ENCODE peak calls at places on chromosomes 1 and 21, in four cellular contexts. One of them, this sample, is unnamed.

GRCh38 chr1:98221926-98222325 is 301.1 kb upstream of the DPYD start:
- DNase-seq in AG04449: no peak
- DNase-seq in astrocyte of the spinal cord: no peak
- DNase-seq in upper lobe of right lung: no peak
- DNase-seq in this sample: no peak

GRCh38 chr1:94796269-94796668 is 23.9 kb upstream of the SLC44A3 start:
- DNase-seq in AG04449: no peak
- DNase-seq in astrocyte of the spinal cord: no peak
- DNase-seq in upper lobe of right lung: no peak
- DNase-seq in this sample: no peak

GRCh38 chr1:9374748-9375345 is 82.2 kb downstream of the SPSB1 start:
- DNase-seq in AG04449: no peak
- DNase-seq in astrocyte of the spinal cord: no peak
- DNase-seq in upper lobe of right lung: no peak
- DNase-seq in this sample: no peak

GRCh38 chr21:46110499-46111192 is 12.7 kb downstream of the COL6A2 start:
- DNase-seq in AG04449: no peak
- DNase-seq in astrocyte of the spinal cord: no peak
- DNase-seq in upper lobe of right lung: peak; percentile 79
- DNase-seq in this sample: no peak

GRCh38 chr1:36328713-36329112 is 5.3 kb upstream of the EVA1B start:
- DNase-seq in AG04449: no peak
- DNase-seq in astrocyte of the spinal cord: no peak
- DNase-seq in upper lobe of right lung: no peak
- DNase-seq in this sample: no peak

GRCh38 chr1:87399264-87399663 is 70.6 kb downstream of the LMO4 start:
- DNase-seq in AG04449: no peak
- DNase-seq in astrocyte of the spinal cord: no peak
- DNase-seq in upper lobe of right lung: no peak
- DNase-seq in this sample: peak; percentile 1

GRCh38 chr1:247417786-247418185 is 1.8 kb downstream of the NLRP3 start:
- DNase-seq in AG04449: no peak
- DNase-seq in astrocyte of the spinal cord: no peak
- DNase-seq in upper lobe of right lung: no peak
- DNase-seq in this sample: no peak

GRCh38 chr1:935751-936231 is 12.1 kb downstream of the SAMD11 start:
- DNase-seq in AG04449: no peak
- DNase-seq in astrocyte of the spinal cord: no peak
- DNase-seq in upper lobe of right lung: no peak
- DNase-seq in this sample: no peak

GRCh38 chr1:159302036-159302435 is at the start of gene FCER1A:
- DNase-seq in AG04449: no peak
- DNase-seq in astrocyte of the spinal cord: no peak
- DNase-seq in upper lobe of right lung: no peak
- DNase-seq in this sample: no peak

GRCh38 chr21:29077651-29078090 is 4.2 kb upstream of the CCT8 start:
- DNase-seq in AG04449: no peak
- DNase-seq in astrocyte of the spinal cord: peak; percentile 47
- DNase-seq in upper lobe of right lung: no peak
- DNase-seq in this sample: no peak

GRCh38 chr1:100458925-100459814 is 78.8 kb upstream of the GPR88 start:
- DNase-seq in AG04449: peak; percentile 26
- DNase-seq in astrocyte of the spinal cord: peak; percentile 85
- DNase-seq in upper lobe of right lung: peak; percentile 75
- DNase-seq in this sample: peak; percentile 23

GRCh38 chr1:175784826-175785225 is 41.4 kb upstream of the TNR start:
- DNase-seq in AG04449: no peak
- DNase-seq in astrocyte of the spinal cord: no peak
- DNase-seq in upper lobe of right lung: no peak
- DNase-seq in this sample: no peak

GRCh38 chr1:231844986-231845502 is 218.5 kb downstream of the DISC1 start:
- DNase-seq in AG04449: no peak
- DNase-seq in astrocyte of the spinal cord: peak; percentile 29
- DNase-seq in upper lobe of right lung: no peak
- DNase-seq in this sample: peak; percentile 49

GRCh38 chr1:245041058-245041698 is 113.6 kb upstream of the KIF26B start:
- DNase-seq in AG04449: no peak
- DNase-seq in astrocyte of the spinal cord: no peak
- DNase-seq in upper lobe of right lung: no peak
- DNase-seq in this sample: no peak

GRCh38 chr1:235929216-235929615 is 62.5 kb upstream of the LYST start:
- DNase-seq in AG04449: no peak
- DNase-seq in astrocyte of the spinal cord: no peak
- DNase-seq in upper lobe of right lung: no peak
- DNase-seq in this sample: no peak

GRCh38 chr1:234863596-234863995 is 253.6 kb upstream of the IRF2BP2 start:
- DNase-seq in AG04449: no peak
- DNase-seq in astrocyte of the spinal cord: peak; percentile 73
- DNase-seq in upper lobe of right lung: no peak
- DNase-seq in this sample: no peak

GRCh38 chr1:154501423-154502065 is 475 bp upstream of the TDRD10 start:
- DNase-seq in AG04449: no peak
- DNase-seq in astrocyte of the spinal cord: no peak
- DNase-seq in upper lobe of right lung: peak; percentile 90
- DNase-seq in this sample: no peak

GRCh38 chr21:40120944-40121575 is 253.8 kb downstream of the PCP4 start:
- DNase-seq in AG04449: no peak
- DNase-seq in astrocyte of the spinal cord: peak; percentile 33
- DNase-seq in upper lobe of right lung: no peak
- DNase-seq in this sample: no peak

GRCh38 chr21:42518216-42518615 is 4.6 kb downstream of the SLC37A1 start:
- DNase-seq in AG04449: no peak
- DNase-seq in astrocyte of the spinal cord: peak; percentile 91
- DNase-seq in upper lobe of right lung: no peak
- DNase-seq in this sample: peak; percentile 47

GRCh38 chr1:200034262-200034557 is 6.7 kb downstream of the NR5A2 start:
- DNase-seq in AG04449: no peak
- DNase-seq in astrocyte of the spinal cord: no peak
- DNase-seq in upper lobe of right lung: no peak
- DNase-seq in this sample: no peak

GRCh38 chr1:245707941-245708340 is 553.2 kb downstream of the KIF26B start:
- DNase-seq in AG04449: no peak
- DNase-seq in astrocyte of the spinal cord: no peak
- DNase-seq in upper lobe of right lung: no peak
- DNase-seq in this sample: peak; percentile 18

GRCh38 chr1:201226859-201227488 is 36.4 kb downstream of the IGFN1 start:
- DNase-seq in AG04449: no peak
- DNase-seq in astrocyte of the spinal cord: no peak
- DNase-seq in upper lobe of right lung: peak; percentile 16
- DNase-seq in this sample: no peak
- TF ChIP-seq CTCF in AG04449: no peak
- TF ChIP-seq CTCF in astrocyte of the spinal cord: no peak
- TF ChIP-seq CTCF in upper lobe of right lung: no peak
- TF ChIP-seq CTCF in this sample: no peak

DNA sequence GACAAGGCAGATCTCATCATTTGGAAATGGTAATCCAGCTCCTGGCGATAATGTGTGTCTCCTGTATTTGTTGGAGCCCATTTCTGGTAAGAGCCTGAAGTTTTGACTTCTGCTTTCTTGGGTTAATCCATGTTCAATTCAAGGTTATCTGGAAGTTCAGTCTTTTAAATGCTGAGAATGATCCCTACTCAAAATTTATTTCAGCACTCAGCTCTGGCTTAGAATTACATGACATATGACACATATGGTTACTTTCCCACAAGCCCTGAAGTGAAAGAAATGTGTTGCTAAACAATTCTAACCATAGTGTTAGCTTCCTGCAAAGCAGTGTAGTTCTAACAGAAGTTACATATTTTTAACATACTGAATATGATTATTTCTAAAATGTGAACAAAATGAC is 2.7 kb downstream of the PTGFR start:
- DNase-seq in AG04449: no peak
- DNase-seq in astrocyte of the spinal cord: no peak
- DNase-seq in upper lobe of right lung: no peak
- DNase-seq in this sample: no peak
- H3K4me3 ChIP-seq in AG04449: no peak overlapping the region
- H3K4me3 ChIP-seq in astrocyte of the spinal cord: no peak overlapping the region
- H3K4me3 ChIP-seq in upper lobe of right lung: no peak overlapping the region
- H3K4me3 ChIP-seq in this sample: no peak overlapping the region

GRCh38 chr1:3410435-3410915 is 44.0 kb upstream of the ARHGEF16 start:
- DNase-seq in AG04449: no peak
- DNase-seq in astrocyte of the spinal cord: no peak
- DNase-seq in upper lobe of right lung: no peak
- DNase-seq in this sample: no peak
- TF ChIP-seq CTCF in AG04449: no peak
- TF ChIP-seq CTCF in astrocyte of the spinal cord: no peak
- TF ChIP-seq CTCF in upper lobe of right lung: no peak
- TF ChIP-seq CTCF in this sample: no peak

DNA sequence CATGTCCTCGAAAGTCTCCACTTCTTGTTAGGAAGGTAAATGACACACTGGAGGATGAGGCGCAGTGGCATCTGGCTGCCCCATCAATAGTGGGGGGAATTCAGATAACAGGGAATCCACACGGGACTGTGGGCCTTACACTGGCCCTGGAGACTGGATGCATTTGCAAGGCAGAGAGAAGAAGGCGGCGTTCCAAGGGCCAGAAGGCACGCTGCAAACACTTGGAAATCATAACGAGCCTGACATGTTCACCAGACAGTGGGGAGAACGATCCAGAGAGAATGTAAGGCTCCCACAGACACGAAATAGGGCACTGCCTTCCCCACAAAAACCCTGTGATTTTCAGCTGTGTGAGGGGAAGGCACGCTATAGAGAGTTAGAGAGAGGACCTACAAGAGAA is 70.5 kb downstream of the PGBD5 start:
- DNase-seq in AG04449: no peak
- DNase-seq in astrocyte of the spinal cord: no peak
- DNase-seq in upper lobe of right lung: no peak
- DNase-seq in this sample: no peak
- H3K4me3 ChIP-seq in AG04449: no peak overlapping the region
- H3K4me3 ChIP-seq in astrocyte of the spinal cord: no peak overlapping the region
- H3K4me3 ChIP-seq in upper lobe of right lung: no peak overlapping the region
- H3K4me3 ChIP-seq in this sample: no peak overlapping the region

DNA sequence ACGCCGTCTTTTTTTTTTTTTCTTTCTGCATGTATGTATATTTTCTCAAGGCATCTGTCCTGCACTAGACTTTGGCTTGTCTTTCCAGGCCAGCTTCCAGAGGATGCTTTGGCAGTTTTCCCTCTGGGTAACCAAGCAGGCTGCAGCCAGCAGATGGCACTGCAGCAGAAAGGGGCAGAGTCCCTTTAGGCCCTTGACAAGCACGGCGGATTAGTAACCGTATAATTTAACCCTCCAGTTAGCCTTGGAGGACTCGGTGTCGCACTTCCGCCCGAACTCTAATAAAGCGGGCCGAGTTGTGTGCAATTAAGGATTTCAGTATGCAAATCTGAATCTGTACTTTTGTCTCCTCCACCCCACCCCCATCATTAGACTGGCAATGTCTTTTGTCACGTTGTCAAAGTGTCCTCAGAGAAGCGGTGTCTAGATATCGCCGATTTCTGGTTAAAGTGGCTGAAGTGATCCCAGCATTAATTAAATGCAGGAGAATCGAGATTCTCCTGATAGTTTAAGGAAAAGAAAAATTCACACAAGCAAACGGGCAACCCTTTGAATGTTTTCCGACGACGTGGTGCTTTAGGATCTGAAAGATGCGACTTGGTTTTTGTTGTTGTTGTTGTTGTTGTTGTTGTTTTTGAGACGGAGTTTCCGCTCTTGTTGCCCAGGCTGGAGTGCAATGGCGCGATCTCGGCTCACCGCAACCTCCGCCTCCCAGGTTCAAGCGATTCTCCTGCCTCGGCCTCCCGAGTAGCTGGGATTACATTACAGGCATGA is 1.1 kb upstream of the TMEM167B start:
- DNase-seq in AG04449: no peak
- DNase-seq in astrocyte of the spinal cord: peak; percentile 65
- DNase-seq in upper lobe of right lung: peak; percentile 83
- DNase-seq in this sample: no peak
- TF ChIP-seq CTCF in AG04449: peak; percentile 47
- TF ChIP-seq CTCF in astrocyte of the spinal cord: peak; percentile 69
- TF ChIP-seq CTCF in upper lobe of right lung: peak; percentile 56
- TF ChIP-seq CTCF in this sample: peak; percentile 78

GRCh38 chr1:19478241-19478780 is 7.0 kb downstream of the CAPZB start:
- DNase-seq in AG04449: no peak
- DNase-seq in astrocyte of the spinal cord: no peak
- DNase-seq in upper lobe of right lung: no peak
- DNase-seq in this sample: no peak
- H3K4me3 ChIP-seq in AG04449: no peak overlapping the region
- H3K4me3 ChIP-seq in astrocyte of the spinal cord: no peak overlapping the region
- H3K4me3 ChIP-seq in upper lobe of right lung: no peak overlapping the region
- H3K4me3 ChIP-seq in this sample: no peak overlapping the region

GRCh38 chr1:70487910-70488665 is 77.0 kb downstream of the CTH start:
- DNase-seq in AG04449: no peak
- DNase-seq in astrocyte of the spinal cord: peak; percentile 43
- DNase-seq in upper lobe of right lung: no peak
- DNase-seq in this sample: peak; percentile 44
- TF ChIP-seq CTCF in AG04449: peak; percentile 59
- TF ChIP-seq CTCF in astrocyte of the spinal cord: peak; percentile 84
- TF ChIP-seq CTCF in upper lobe of right lung: peak; percentile 39
- TF ChIP-seq CTCF in this sample: peak; percentile 64

DNA sequence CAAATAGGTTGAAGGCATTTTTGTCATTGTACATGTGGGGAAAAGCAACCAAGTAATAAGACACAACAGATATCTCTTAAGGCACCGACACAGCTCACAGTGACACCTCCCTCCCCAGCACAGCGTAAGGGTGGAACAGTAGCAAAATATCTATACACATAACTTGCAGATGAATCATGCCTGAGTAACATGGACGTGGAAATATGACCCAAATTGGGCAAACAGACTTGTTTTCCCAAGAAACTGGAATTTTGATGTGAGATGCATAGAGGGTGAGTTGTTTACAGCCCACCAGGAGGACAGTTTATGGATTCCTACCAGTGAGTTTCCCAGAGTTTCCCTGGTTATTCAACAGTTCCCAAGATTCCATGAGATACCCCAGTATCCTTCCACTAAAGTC is 7.3 kb upstream of the DR1 start:
- DNase-seq in AG04449: peak; percentile 81
- DNase-seq in astrocyte of the spinal cord: peak; percentile 85
- DNase-seq in upper lobe of right lung: no peak
- DNase-seq in this sample: no peak
- H3K4me3 ChIP-seq in AG04449: no peak overlapping the region
- H3K4me3 ChIP-seq in astrocyte of the spinal cord: no peak overlapping the region
- H3K4me3 ChIP-seq in upper lobe of right lung: no peak overlapping the region
- H3K4me3 ChIP-seq in this sample: no peak overlapping the region

GRCh38 chr1:89610457-89610991 is 22.4 kb upstream of the LRRC8C start:
- DNase-seq in AG04449: no peak
- DNase-seq in astrocyte of the spinal cord: no peak
- DNase-seq in upper lobe of right lung: no peak
- DNase-seq in this sample: no peak
- TF ChIP-seq CTCF in AG04449: no peak
- TF ChIP-seq CTCF in astrocyte of the spinal cord: no peak
- TF ChIP-seq CTCF in upper lobe of right lung: no peak
- TF ChIP-seq CTCF in this sample: no peak

This sample was measured in epithelial cell of proximal tubule.